ENCODE peak calls at places on chromosomes 6 and 20, in four cellular contexts. S, M, O and L are unnamed samples.

GRCh38 chr6:35091353-35092083 is 49.6 kb downstream of the TCP11 start:
- DNase-seq in S (no peak), M (no peak), O (peak), L (no peak)

GRCh38 chr6:28543671-28544131 is 18.0 kb downstream of the GPX5 start:
- DNase-seq in S (peak), M (no peak), O (peak), L (peak)

GRCh38 chr6:110653381-110653780 is 161.9 kb downstream of the CDK19 start:
- DNase-seq in S (no peak), M (no peak), O (no peak), L (no peak)

GRCh38 chr20:53699085-53699717 is 105.6 kb upstream of the ZNF217 start:
- DNase-seq in S (no peak), M (no peak), O (no peak), L (no peak)

GRCh38 chr6:24854077-24854670 is 55.5 kb upstream of the ARMH2 start:
- DNase-seq in S (no peak), M (no peak), O (no peak), L (no peak)

GRCh38 chr6:30264731-30265130 is 51.5 kb upstream of the TRIM26 start:
- DNase-seq in S (no peak), M (no peak), O (no peak), L (no peak)

GRCh38 chr20:17622086-17622850 is 52.4 kb downstream of the DSTN start:
- DNase-seq in S (peak), M (no peak), O (no peak), L (peak)

GRCh38 chr6:132764370-132764769 is 6.7 kb upstream of the VNN2 start:
- DNase-seq in S (no peak), M (no peak), O (peak), L (peak)

GRCh38 chr6:5813625-5814027 is 193.1 kb downstream of the NRN1 start:
- DNase-seq in S (no peak), M (no peak), O (no peak), L (no peak)

GRCh38 chr20:14064921-14065320 is 69.6 kb downstream of the MACROD2 start:
- DNase-seq in S (no peak), M (no peak), O (no peak), L (no peak)

GRCh38 chr6:71486466-71486865 is 197.9 kb downstream of the OGFRL1 start:
- DNase-seq in S (no peak), M (no peak), O (no peak), L (no peak)

GRCh38 chr6:71481801-71482200 is 193.2 kb downstream of the OGFRL1 start:
- DNase-seq in S (no peak), M (no peak), O (no peak), L (no peak)

GRCh38 chr6:71481021-71481420 is 192.4 kb downstream of the OGFRL1 start:
- DNase-seq in S (no peak), M (no peak), O (no peak), L (no peak)

GRCh38 chr6:71480577-71480976 is 192.0 kb downstream of the OGFRL1 start:
- DNase-seq in S (no peak), M (no peak), O (no peak), L (no peak)

DNA sequence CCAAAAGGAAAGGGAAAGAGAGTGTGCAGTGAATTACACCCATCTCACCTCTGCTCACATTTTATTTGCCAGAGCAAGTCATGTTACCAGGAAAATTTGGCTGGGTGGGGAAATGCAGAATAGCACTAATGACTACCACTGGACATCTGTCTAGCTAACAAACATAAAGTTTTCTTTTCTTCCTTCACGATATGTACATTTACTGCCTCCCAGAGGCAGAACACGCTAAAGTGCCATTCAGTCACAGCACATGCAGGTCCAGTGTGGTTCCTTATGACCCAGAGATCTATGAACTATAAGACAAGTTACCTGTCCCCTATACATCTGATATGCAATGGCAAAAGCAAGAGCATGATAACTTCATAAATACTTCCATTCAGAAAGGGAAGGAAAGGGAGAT is 194.1 kb downstream of the OGFRL1 start:
- DNase-seq in S (no peak), M (no peak), O (no peak), L (no peak)
- TF ChIP-seq CTCF in S (peak), M (no peak), O (no peak), L (no peak)

GRCh38 chr20:57435498-57436222 is 44.5 kb downstream of the RBM38 start:
- DNase-seq in S (peak), M (peak), O (no peak), L (no peak)
- TF ChIP-seq CTCF in S (no peak), M (no peak), O (no peak), L (no peak)

GRCh38 chr6:153662982-153663381 is 376.1 kb upstream of the OPRM1 start:
- DNase-seq in S (no peak), M (no peak), O (no peak), L (no peak)
- TF ChIP-seq CTCF in S (no peak), M (peak), O (no peak), L (no peak)

GRCh38 chr6:19501737-19502245 is 335.4 kb upstream of the ID4 start:
- DNase-seq in S (no peak), M (no peak), O (no peak), L (no peak)
- TF ChIP-seq CTCF in S (no peak), M (no peak), O (no peak), L (no peak)

GRCh38 chr6:107185570-107185969 is 70.3 kb upstream of the BEND3 start:
- DNase-seq in S (no peak), M (peak), O (peak), L (peak)
- TF ChIP-seq CTCF in S (peak), M (peak), O (peak), L (peak)

DNA sequence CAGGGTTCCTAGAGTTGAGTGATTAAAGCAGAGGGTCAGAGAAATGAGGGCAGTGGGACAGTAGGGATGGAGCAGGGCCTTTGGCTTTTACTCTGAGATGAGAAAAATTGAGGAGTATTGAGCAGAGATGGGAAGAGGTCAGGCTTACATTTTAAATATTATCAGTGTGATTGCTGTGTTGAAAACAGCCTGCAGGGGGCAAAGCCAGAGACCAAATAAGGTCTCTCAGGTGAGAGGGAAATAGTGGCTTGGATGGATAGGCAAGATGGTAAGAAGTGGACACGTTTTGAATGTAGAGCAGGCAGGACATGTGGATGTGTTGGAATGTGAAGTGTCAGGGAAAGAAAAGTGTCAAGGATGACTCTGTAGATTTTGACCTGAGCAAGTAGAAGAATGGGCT is 105.0 kb upstream of the MAP3K7 start:
- DNase-seq in S (no peak), M (no peak), O (no peak), L (no peak)
- TF ChIP-seq CTCF in S (peak), M (peak), O (no peak), L (peak)

GRCh38 chr6:67133973-67134372 is 1426.9 kb upstream of the EYS start:
- DNase-seq in S (no peak), M (no peak), O (no peak), L (no peak)
- TF ChIP-seq CTCF in S (no peak), M (no peak), O (no peak), L (no peak)

GRCh38 chr6:20791074-20791473 is 256.8 kb downstream of the CDKAL1 start:
- DNase-seq in S (no peak), M (no peak), O (no peak), L (no peak)
- TF ChIP-seq CTCF in S (no peak), M (no peak), O (no peak), L (no peak)